ENCODE peak calls at places on chromosomes 12 and 14, in four cellular contexts. Q is renal cortical epithelial cell, M is nephron progenitor cell, H is ovary. G is an unnamed sample.
A peak's percentile ranks its signal among the peaks of the same experiment; 100 is the strongest.

GRCh38 chr12:114164354-114164753 is 198.2 kb upstream of the RBM19 start:
- DNase-seq in M (no peak), Q (no peak), H (no peak), G (no peak)

GRCh38 chr14:68608235-68608962 is 184.5 kb downstream of the ZFP36L1 start:
- DNase-seq in Q (no peak), H (peak; percentile 21), M (no peak), G (no peak)

GRCh38 chr12:118190266-118190665 is 54.3 kb downstream of the PEBP1 start:
- DNase-seq in H (no peak), Q (peak; percentile 48), M (no peak), G (no peak)

GRCh38 chr14:95156153-95156764 is 1.1 kb downstream of the DICER1 start:
- DNase-seq in Q (peak; percentile 23), M (no peak), H (no peak), G (no peak)

GRCh38 chr12:6961278-6961694 is 9.2 kb downstream of the PHB2 start:
- DNase-seq in M (no peak), H (peak; percentile 66), Q (no peak), G (no peak)

GRCh38 chr14:56002876-56003625 is 115.2 kb upstream of the PELI2 start:
- DNase-seq in M (no peak), H (no peak), Q (no peak), G (no peak)

GRCh38 chr12:27583057-27583797 is 59.2 kb downstream of the PPFIBP1 start:
- DNase-seq in H (no peak), M (no peak), Q (no peak), G (no peak)

GRCh38 chr12:116172224-116172849 is 105.2 kb downstream of the MED13L start:
- DNase-seq in M (no peak), Q (no peak), H (no peak), G (no peak)

GRCh38 chr12:30753233-30753632 is 1.5 kb downstream of the CAPRIN2 start:
- DNase-seq in H (no peak), M (peak; percentile 28), Q (no peak), G (peak; percentile 69)

GRCh38 chr12:13436696-13437391 is 240.3 kb downstream of the EMP1 start:
- DNase-seq in M (no peak), H (no peak), Q (peak; percentile 45), G (no peak)

GRCh38 chr12:91094957-91095356 is 16.3 kb downstream of the LUM start:
- DNase-seq in Q (no peak), H (no peak), M (no peak), G (no peak)

GRCh38 chr12:28172434-28173030 is 17.7 kb upstream of the CCDC91 start:
- DNase-seq in Q (peak; percentile 70), H (no peak), M (peak; percentile 15), G (no peak)

GRCh38 chr14:58560208-58560607 is 77.6 kb upstream of the DACT1 start:
- DNase-seq in Q (peak; percentile 59), M (no peak), H (no peak), G (no peak)

GRCh38 chr12:29710104-29710503 is 73.6 kb downstream of the TMTC1 start:
- DNase-seq in Q (no peak), M (peak; percentile 7), H (peak; percentile 21), G (peak; percentile 72)

GRCh38 chr14:50489851-50490250 is 42.5 kb downstream of the MAP4K5 start:
- DNase-seq in M (no peak), Q (no peak), H (no peak), G (no peak)

GRCh38 chr12:51028126-51028810 is 2.1 kb upstream of the SLC11A2 start:
- DNase-seq in Q (peak; percentile 68), H (no peak), M (no peak), G (peak; percentile 58)

GRCh38 chr12:70364695-70365397 is 1.2 kb upstream of the KCNMB4 start:
- DNase-seq in M (no peak), H (no peak), Q (no peak), G (no peak)

GRCh38 chr14:30655124-30655523 is 33.0 kb downstream of the SCFD1 start:
- DNase-seq in Q (no peak), H (no peak), M (no peak), G (no peak)

GRCh38 chr12:41556176-41556575 is 368.1 kb downstream of the PDZRN4 start:
- DNase-seq in M (no peak), Q (no peak), H (no peak), G (no peak)

GRCh38 chr12:51395283-51396230 is 4.4 kb upstream of the GALNT6 start:
- DNase-seq in Q (no peak), M (no peak), H (no peak), G (no peak)

GRCh38 chr12:50077099-50077498 is 8.0 kb upstream of the SMARCD1 start:
- DNase-seq in Q (no peak), H (no peak), M (no peak), G (no peak)

GRCh38 chr12:56146492-56147460 is 5.6 kb upstream of the MYL6B start:
- DNase-seq in M (no peak), Q (no peak), H (peak; percentile 65), G (no peak)

GRCh38 chr12:96850676-96851075 is 56.4 kb upstream of the NEDD1 start:
- DNase-seq in M (no peak), H (no peak), Q (no peak), G (no peak)

GRCh38 chr14:40003773-40004172 is 571.5 kb upstream of the FBXO33 start:
- DNase-seq in M (no peak), Q (peak; percentile 92), H (no peak), G (no peak)

G was measured in ecto neural progenitor cell.